ENCODE peak calls at places on chromosome 5, in ten cellular contexts. X, E, A, R, J, S, W, N, U and M are unnamed samples. For H3K27me3, the result is how much of the 10 kb centered on the place peaks cover.

GRCh38 chr5:19547640-19548039 is 440.4 kb downstream of the CDH18 start:
- DNase-seq in X (no peak), E (no peak), A (peak), R (no peak), J (no peak), S (no peak), W (no peak), N (no peak), U (no peak), M (no peak)

GRCh38 chr5:120767171-120767820 is 303.2 kb downstream of the PRR16 start:
- DNase-seq in X (no peak), E (no peak), A (no peak), R (no peak), J (no peak), S (no peak), W (no peak), N (no peak), U (no peak), M (no peak)

GRCh38 chr5:6424110-6424659 is 24.5 kb upstream of the UBE2QL1 start:
- DNase-seq in X (no peak), E (no peak), A (no peak), R (no peak), J (no peak), S (no peak), W (no peak), N (no peak), U (no peak), M (no peak)

GRCh38 chr5:127080001-127080478 is 6.7 kb upstream of the C5orf63 start:
- DNase-seq in X (peak), E (no peak), A (no peak), R (no peak), J (peak), S (no peak), W (no peak), N (no peak), U (no peak), M (no peak)

GRCh38 chr5:8756498-8757084 is 789.3 kb downstream of the SEMA5A start:
- DNase-seq in X (no peak), E (peak), A (peak), R (no peak), J (peak), S (no peak), W (no peak), N (no peak), U (no peak), M (no peak)

GRCh38 chr5:129664336-129664937 is 83.5 kb upstream of the MINAR2 start:
- DNase-seq in X (peak), E (peak), A (no peak), R (peak), J (peak), S (peak), W (no peak), N (no peak), U (no peak), M (no peak)

GRCh38 chr5:172123269-172123692 is 64.7 kb downstream of the STK10 start:
- DNase-seq in X (peak), E (peak), A (no peak), R (peak), J (peak), S (peak), W (peak), N (no peak), U (peak), M (no peak)

GRCh38 chr5:148875205-148875875 is 48.9 kb downstream of the ADRB2 start:
- DNase-seq in X (no peak), E (no peak), A (no peak), R (no peak), J (no peak), S (no peak), W (no peak), N (no peak), U (no peak), M (no peak)

GRCh38 chr5:132054697-132055440 is 5.6 kb upstream of the IL3 start:
- DNase-seq in X (no peak), E (no peak), A (no peak), R (no peak), J (no peak), S (no peak), W (peak), N (no peak), U (peak), M (no peak)

GRCh38 chr5:68891718-68892117 is 202.1 kb upstream of the SLC30A5 start:
- DNase-seq in X (no peak), E (no peak), A (no peak), R (no peak), J (peak), S (no peak), W (no peak), N (peak), U (no peak), M (no peak)

GRCh38 chr5:141692919-141693848 is 11.2 kb upstream of the ARAP3 start:
- DNase-seq in X (no peak), E (no peak), A (no peak), R (no peak), J (peak), S (no peak), W (no peak), N (no peak), U (no peak), M (peak)

GRCh38 chr5:154523704-154524103 is 45.7 kb upstream of the HAND1 start:
- DNase-seq in X (no peak), E (no peak), A (no peak), R (no peak), J (no peak), S (no peak), W (no peak), N (no peak), U (peak), M (no peak)

GRCh38 chr5:110727025-110727314 is 499 bp upstream of the TMEM232 start:
- DNase-seq in X (no peak), E (no peak), A (no peak), R (no peak), J (peak), S (no peak), W (no peak), N (no peak), U (no peak), M (no peak)

GRCh38 chr5:41176952-41177351 is 36.4 kb downstream of the C6 start:
- DNase-seq in X (no peak), E (no peak), A (no peak), R (no peak), J (no peak), S (no peak), W (no peak), N (no peak), U (no peak), M (no peak)

GRCh38 chr5:73380052-73380451 is 68.5 kb downstream of the FOXD1 start:
- DNase-seq in X (no peak), E (no peak), A (no peak), R (no peak), J (peak), S (peak), W (no peak), N (no peak), U (no peak), M (no peak)

GRCh38 chr5:73380710-73381586 is 67.6 kb downstream of the FOXD1 start:
- DNase-seq in X (no peak), E (no peak), A (no peak), R (no peak), J (peak), S (no peak), W (no peak), N (no peak), U (no peak), M (no peak)

GRCh38 chr5:73382412-73382795 is 66.2 kb downstream of the FOXD1 start:
- DNase-seq in X (no peak), E (no peak), A (no peak), R (no peak), J (peak), S (no peak), W (no peak), N (no peak), U (no peak), M (no peak)

GRCh38 chr5:73379435-73379834 is 69.1 kb downstream of the FOXD1 start:
- DNase-seq in X (no peak), E (no peak), A (no peak), R (no peak), J (no peak), S (no peak), W (no peak), N (no peak), U (no peak), M (no peak)

DNA sequence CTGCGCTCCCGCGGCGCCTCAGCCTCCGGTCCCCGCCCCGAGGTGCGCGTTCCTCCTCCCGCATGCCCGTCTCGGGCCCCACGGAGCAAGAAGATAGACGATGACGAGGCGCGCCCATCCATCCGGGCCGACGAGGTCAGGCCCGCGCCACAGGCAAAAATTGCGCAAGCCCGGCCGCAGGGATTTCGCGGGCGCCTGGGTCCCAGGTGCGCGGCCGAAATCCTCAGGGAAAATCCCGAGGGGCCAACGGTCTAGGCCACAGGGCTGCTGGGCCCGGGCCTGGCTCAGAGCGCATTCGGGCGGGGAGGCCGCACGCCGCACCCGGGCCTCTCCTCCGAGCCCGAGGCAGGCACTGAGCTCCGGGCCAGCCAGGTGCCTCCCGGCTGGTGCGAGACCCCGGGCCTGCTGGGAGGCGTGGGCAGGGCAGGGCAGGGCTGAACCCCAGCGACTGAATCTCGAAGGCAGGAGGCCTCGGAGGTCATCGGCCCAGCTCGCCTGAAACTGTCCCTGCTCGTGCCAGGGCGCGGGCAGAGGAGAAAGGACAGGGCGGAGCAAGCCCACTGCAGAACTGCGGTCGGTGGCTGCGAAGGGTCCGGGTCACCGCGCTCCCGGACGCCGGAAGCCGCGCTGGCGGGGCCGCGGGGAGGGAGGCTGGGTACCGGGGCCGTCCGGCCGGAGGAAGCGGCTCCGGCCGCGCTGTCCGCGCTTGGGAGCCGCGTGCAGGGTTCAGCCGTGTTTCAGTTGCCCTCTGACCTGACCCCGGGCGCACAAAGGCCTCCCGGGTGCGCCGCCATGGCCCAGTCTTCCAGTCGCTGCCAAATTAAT is 66.8 kb downstream of the FOXD1 start:
- DNase-seq in X (no peak), E (no peak), A (no peak), R (peak), J (peak), S (no peak), W (no peak), N (no peak), U (no peak), M (no peak)
- H3K4me3 ChIP-seq in X (peak), E (no peak), A (no peak), R (peak), J (peak), S (no peak), W (peak), N (no peak), U (peak), M (no peak)

DNA sequence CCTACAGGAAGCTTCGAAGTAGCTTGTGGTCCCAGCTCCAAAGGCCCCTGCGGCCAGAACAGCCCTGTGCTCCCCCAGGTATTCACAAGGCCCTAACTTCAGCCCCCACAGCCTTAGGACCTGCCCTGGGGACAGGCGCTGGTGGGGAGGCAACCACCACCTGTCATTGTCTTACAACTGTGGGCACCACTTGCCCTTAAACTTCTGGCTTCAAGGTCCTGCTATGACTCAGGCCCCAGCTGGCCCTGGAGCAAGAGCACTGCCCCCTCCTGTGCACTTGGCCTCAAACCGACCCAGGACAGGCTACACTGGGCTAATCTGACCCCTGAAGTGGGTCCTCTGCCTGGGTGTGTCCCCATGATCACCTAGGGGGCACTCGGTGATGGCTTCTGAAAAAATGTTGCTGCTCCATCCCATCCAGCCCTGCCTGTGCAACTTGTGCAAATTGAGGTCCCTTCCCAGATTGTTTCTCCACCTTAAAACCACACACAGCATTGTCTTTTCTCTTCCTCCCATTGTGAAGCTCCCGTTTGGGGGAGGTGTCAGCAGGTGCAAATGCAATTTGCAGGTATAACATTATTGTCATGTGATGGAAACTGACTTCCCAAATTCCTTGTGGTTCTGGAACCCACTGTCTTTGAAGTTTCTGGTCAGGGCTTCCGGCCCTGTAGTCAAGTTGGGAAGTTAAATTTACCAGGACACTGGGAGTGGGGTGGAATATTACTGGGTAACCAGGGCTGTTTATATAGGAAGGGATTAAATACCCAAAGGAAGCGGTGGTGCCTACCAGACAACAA is 1.1 kb upstream of the PROB1 start:
- DNase-seq in X (no peak), E (no peak), A (no peak), R (no peak), J (no peak), S (no peak), W (no peak), N (no peak), U (no peak), M (no peak)
- H3K27ac ChIP-seq in X (no peak), E (no peak), A (no peak), R (peak), J (no peak), S (no peak), W (peak), N (no peak), U (peak), M (no peak)

DNA sequence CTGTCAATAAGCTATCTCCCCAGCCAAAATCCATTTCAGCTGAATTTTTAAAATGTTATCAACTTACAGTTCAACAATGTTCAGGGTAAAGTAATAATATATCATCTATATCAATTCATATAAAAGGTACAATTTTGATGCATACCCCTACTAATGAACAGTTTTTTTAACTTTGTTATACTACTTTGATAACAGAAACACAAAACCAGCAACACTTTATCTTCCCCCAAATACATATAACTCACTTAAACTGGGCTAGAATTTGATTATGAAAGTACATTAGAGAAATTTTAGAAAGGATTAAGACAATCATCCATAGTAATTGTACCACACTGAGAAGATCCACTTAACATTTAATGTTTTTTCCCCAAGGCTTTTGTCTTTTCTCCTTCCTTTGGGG is 5.1 kb downstream of the CDO1 start:
- DNase-seq in X (no peak), E (no peak), A (no peak), R (no peak), J (no peak), S (no peak), W (no peak), N (no peak), U (no peak), M (no peak)
- H3K27me3 ChIP-seq in X (under half), E (under half), A (under half), R (under half), J (under half), S (under half), W (under half), N (under half), U (under half), M (under half)

GRCh38 chr5:150700600-150701377 is at the start of gene RBM22:
- DNase-seq in X (peak), E (peak), A (peak), R (peak), J (peak), S (peak), W (peak), N (peak), U (peak), M (peak)
- H3K4me3 ChIP-seq in X (peak), E (peak), A (peak), R (peak), J (peak), S (peak), W (peak), N (peak), U (peak), M (peak)